ENCODE peak calls at places on chromosomes 7 and 10, in five cellular contexts. One of them, this sample, is unnamed. For H3K4me1, the result is how much of the 10 kb centered on the place peaks cover.

GRCh38 chr7:145398758-145399157 is 562.9 kb upstream of the TPK1 start:
- DNase-seq in HAP-1: no peak
- DNase-seq in Peyer's patch: no peak
- DNase-seq in adrenal gland: no peak
- DNase-seq in uterus: no peak
- DNase-seq in this sample: no peak

GRCh38 chr10:120746016-120746755 is 105.0 kb upstream of the WDR11 start:
- DNase-seq in uterus: no peak
- DNase-seq in HAP-1: no peak
- DNase-seq in Peyer's patch: no peak
- DNase-seq in adrenal gland: no peak
- DNase-seq in this sample: no peak

GRCh38 chr7:102028206-102028826 is 210.9 kb downstream of the CUX1 start:
- DNase-seq in uterus: no peak
- DNase-seq in adrenal gland: no peak
- DNase-seq in Peyer's patch: no peak
- DNase-seq in HAP-1: no peak
- DNase-seq in this sample: peak

GRCh38 chr10:14116837-14117236 is 213.9 kb downstream of the FRMD4A start:
- DNase-seq in HAP-1: no peak
- DNase-seq in uterus: no peak
- DNase-seq in Peyer's patch: no peak
- DNase-seq in adrenal gland: no peak
- DNase-seq in this sample: no peak

GRCh38 chr7:11456574-11456973 is 375.4 kb downstream of the THSD7A start:
- DNase-seq in Peyer's patch: no peak
- DNase-seq in uterus: no peak
- DNase-seq in HAP-1: no peak
- DNase-seq in adrenal gland: no peak
- DNase-seq in this sample: no peak

GRCh38 chr10:91864099-91864498 is 45.2 kb downstream of the FGFBP3 start:
- DNase-seq in Peyer's patch: no peak
- DNase-seq in uterus: no peak
- DNase-seq in adrenal gland: no peak
- DNase-seq in HAP-1: no peak
- DNase-seq in this sample: no peak

GRCh38 chr7:23520582-23520981 is 11.2 kb downstream of the TRA2A start:
- DNase-seq in HAP-1: no peak
- DNase-seq in Peyer's patch: no peak
- DNase-seq in adrenal gland: no peak
- DNase-seq in uterus: no peak
- DNase-seq in this sample: no peak

GRCh38 chr10:598415-599170 is 90.9 kb downstream of the DIP2C start:
- DNase-seq in adrenal gland: no peak
- DNase-seq in Peyer's patch: no peak
- DNase-seq in HAP-1: no peak
- DNase-seq in uterus: no peak
- DNase-seq in this sample: peak

GRCh38 chr10:84352251-84352842 is 24.0 kb downstream of the CCSER2 start:
- DNase-seq in uterus: no peak
- DNase-seq in HAP-1: no peak
- DNase-seq in adrenal gland: peak
- DNase-seq in Peyer's patch: peak
- DNase-seq in this sample: peak

GRCh38 chr10:114042895-114043531 is 653 bp upstream of the ADRB1 start:
- DNase-seq in adrenal gland: no peak
- DNase-seq in Peyer's patch: no peak
- DNase-seq in uterus: no peak
- DNase-seq in HAP-1: peak
- DNase-seq in this sample: peak

GRCh38 chr7:77885155-77885554 is 86.6 kb downstream of the PHTF2 start:
- DNase-seq in uterus: no peak
- DNase-seq in adrenal gland: no peak
- DNase-seq in Peyer's patch: no peak
- DNase-seq in HAP-1: no peak
- DNase-seq in this sample: no peak

GRCh38 chr7:68725843-68726242 is 872.4 kb upstream of the AUTS2 start:
- DNase-seq in adrenal gland: no peak
- DNase-seq in uterus: no peak
- DNase-seq in Peyer's patch: no peak
- DNase-seq in HAP-1: no peak
- DNase-seq in this sample: no peak

GRCh38 chr10:43197834-43198681 is 59.8 kb downstream of the CSGALNACT2 start:
- DNase-seq in uterus: peak
- DNase-seq in HAP-1: no peak
- DNase-seq in Peyer's patch: peak
- DNase-seq in adrenal gland: no peak
- DNase-seq in this sample: peak

GRCh38 chr10:122373108-122373507 is 1.4 kb upstream of the PLEKHA1 start:
- DNase-seq in Peyer's patch: no peak
- DNase-seq in HAP-1: no peak
- DNase-seq in adrenal gland: no peak
- DNase-seq in uterus: no peak
- DNase-seq in this sample: no peak

GRCh38 chr7:140989068-140989467 is 25.7 kb downstream of the MRPS33 start:
- DNase-seq in HAP-1: no peak
- DNase-seq in adrenal gland: no peak
- DNase-seq in uterus: no peak
- DNase-seq in Peyer's patch: no peak
- DNase-seq in this sample: no peak

GRCh38 chr7:93985101-93985500 is 19.1 kb downstream of the BET1 start:
- DNase-seq in uterus: no peak
- DNase-seq in adrenal gland: no peak
- DNase-seq in HAP-1: peak
- DNase-seq in Peyer's patch: no peak
- DNase-seq in this sample: no peak

GRCh38 chr7:73718905-73719805 is at the start of gene STX1A:
- DNase-seq in uterus: no peak
- DNase-seq in HAP-1: peak
- DNase-seq in Peyer's patch: peak
- DNase-seq in adrenal gland: peak
- DNase-seq in this sample: peak

GRCh38 chr7:79451580-79451979 is 1.9 kb downstream of the MAGI2 start:
- DNase-seq in adrenal gland: no peak
- DNase-seq in uterus: no peak
- DNase-seq in HAP-1: no peak
- DNase-seq in Peyer's patch: no peak
- DNase-seq in this sample: no peak

GRCh38 chr7:46390042-46390441 is 469.0 kb upstream of the IGFBP3 start:
- DNase-seq in Peyer's patch: no peak
- DNase-seq in adrenal gland: no peak
- DNase-seq in uterus: no peak
- DNase-seq in HAP-1: no peak
- DNase-seq in this sample: no peak

GRCh38 chr10:121609426-121610380 is 11.5 kb upstream of the FGFR2 start:
- DNase-seq in Peyer's patch: no peak
- DNase-seq in adrenal gland: no peak
- DNase-seq in uterus: no peak
- DNase-seq in HAP-1: no peak
- DNase-seq in this sample: no peak

GRCh38 chr7:135827391-135827790 is 78.8 kb upstream of the FAM180A start:
- DNase-seq in Peyer's patch: no peak
- DNase-seq in adrenal gland: no peak
- DNase-seq in HAP-1: no peak
- DNase-seq in uterus: no peak
- DNase-seq in this sample: no peak

GRCh38 chr10:46787321-46787615 is 124.0 kb upstream of the PTPN20 start:
- DNase-seq in HAP-1: no peak
- DNase-seq in uterus: no peak
- DNase-seq in adrenal gland: peak
- DNase-seq in Peyer's patch: no peak
- DNase-seq in this sample: no peak

GRCh38 chr7:131909151-131909768 is 352.8 kb upstream of the PODXL start:
- DNase-seq in HAP-1: no peak
- DNase-seq in Peyer's patch: no peak
- DNase-seq in uterus: no peak
- DNase-seq in adrenal gland: no peak
- DNase-seq in this sample: no peak

GRCh38 chr7:368651-369475 is 78.9 kb downstream of the FOXL3 start:
- DNase-seq in HAP-1: no peak
- DNase-seq in adrenal gland: no peak
- DNase-seq in Peyer's patch: no peak
- DNase-seq in uterus: no peak
- DNase-seq in this sample: peak
- H3K4me1 ChIP-seq in HAP-1: under half
- H3K4me1 ChIP-seq in adrenal gland: under half
- H3K4me1 ChIP-seq in Peyer's patch: under half
- H3K4me1 ChIP-seq in uterus: under half
- H3K4me1 ChIP-seq in this sample: under half

GRCh38 chr7:120160166-120160565 is 112.8 kb upstream of the KCND2 start:
- DNase-seq in Peyer's patch: no peak
- DNase-seq in HAP-1: no peak
- DNase-seq in adrenal gland: no peak
- DNase-seq in uterus: no peak
- DNase-seq in this sample: no peak

DNA sequence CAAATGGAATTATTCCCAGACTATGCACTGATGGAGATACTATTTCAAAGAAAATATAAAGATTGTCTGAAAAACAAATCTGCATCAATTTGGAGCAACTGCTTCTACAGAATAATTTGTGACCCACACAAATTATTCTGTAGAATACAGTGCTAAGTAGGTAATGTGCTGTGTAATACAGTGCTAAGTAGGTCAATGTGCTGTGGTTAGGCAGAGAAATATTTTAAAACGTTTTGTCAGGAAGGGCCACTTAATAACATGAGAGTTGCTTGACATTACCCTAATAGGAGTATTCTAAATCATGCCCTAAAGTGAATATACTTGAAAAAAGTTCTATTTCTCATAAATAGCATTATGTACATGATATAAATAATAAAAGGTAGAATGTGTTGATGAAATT is 116.5 kb upstream of the KCND2 start:
- DNase-seq in uterus: no peak
- DNase-seq in adrenal gland: no peak
- DNase-seq in Peyer's patch: no peak
- DNase-seq in HAP-1: no peak
- DNase-seq in this sample: no peak
- H3K4me3 ChIP-seq in uterus: no peak
- H3K4me3 ChIP-seq in adrenal gland: no peak
- H3K4me3 ChIP-seq in Peyer's patch: no peak
- H3K4me3 ChIP-seq in HAP-1: no peak
- H3K4me3 ChIP-seq in this sample: no peak

GRCh38 chr7:116687801-116688201 is 15.8 kb downstream of the MET start:
- DNase-seq in adrenal gland: no peak
- DNase-seq in Peyer's patch: no peak
- DNase-seq in uterus: no peak
- DNase-seq in HAP-1: peak
- DNase-seq in this sample: no peak

GRCh38 chr7:116689787-116690186 is 17.8 kb downstream of the MET start:
- DNase-seq in Peyer's patch: no peak
- DNase-seq in uterus: no peak
- DNase-seq in HAP-1: no peak
- DNase-seq in adrenal gland: no peak
- DNase-seq in this sample: peak

GRCh38 chr7:116683786-116684185 is 11.8 kb downstream of the MET start:
- DNase-seq in Peyer's patch: peak
- DNase-seq in HAP-1: no peak
- DNase-seq in uterus: no peak
- DNase-seq in adrenal gland: no peak
- DNase-seq in this sample: no peak

GRCh38 chr7:116686812-116687419 is 14.9 kb downstream of the MET start:
- DNase-seq in uterus: no peak
- DNase-seq in adrenal gland: no peak
- DNase-seq in Peyer's patch: no peak
- DNase-seq in HAP-1: no peak
- DNase-seq in this sample: no peak

GRCh38 chr7:116686033-116686432 is 14.0 kb downstream of the MET start:
- DNase-seq in HAP-1: no peak
- DNase-seq in adrenal gland: no peak
- DNase-seq in Peyer's patch: no peak
- DNase-seq in uterus: no peak
- DNase-seq in this sample: no peak
- H3K4me1 ChIP-seq in HAP-1: under half
- H3K4me1 ChIP-seq in adrenal gland: under half
- H3K4me1 ChIP-seq in Peyer's patch: under half
- H3K4me1 ChIP-seq in uterus: under half
- H3K4me1 ChIP-seq in this sample: under half

DNA sequence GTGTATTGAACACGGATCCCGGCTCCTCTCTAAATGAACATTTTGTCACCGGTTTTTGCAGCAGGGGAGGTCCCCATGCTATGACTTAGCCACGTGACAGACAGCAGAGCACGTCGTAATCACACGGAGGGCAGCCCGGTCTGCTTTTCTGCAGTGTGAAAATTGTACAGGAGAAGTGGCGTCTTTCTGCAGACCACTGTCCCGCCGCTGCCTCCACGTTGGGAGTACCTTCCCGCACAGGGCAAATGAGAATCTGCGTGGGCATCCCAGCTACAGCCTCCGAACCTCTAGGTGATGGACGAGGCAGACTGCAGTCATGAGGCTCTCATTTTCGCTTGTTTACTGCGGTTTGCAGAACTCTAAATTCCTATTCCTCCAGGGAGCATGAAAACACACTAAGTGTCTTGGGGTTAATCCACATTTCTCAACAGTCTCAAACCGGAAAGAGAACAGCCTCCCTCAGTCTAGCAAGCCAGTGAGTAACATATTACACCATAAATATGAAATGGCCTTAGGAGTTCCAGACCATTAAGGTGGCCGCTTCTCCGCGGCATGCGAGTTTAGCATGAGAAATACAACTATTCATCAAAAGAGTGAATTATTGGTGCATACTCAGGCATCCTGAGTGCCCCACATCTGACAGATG is 89.8 kb downstream of the TCERG1L start:
- DNase-seq in uterus: no peak
- DNase-seq in Peyer's patch: no peak
- DNase-seq in HAP-1: no peak
- DNase-seq in adrenal gland: no peak
- DNase-seq in this sample: no peak
- H3K4me3 ChIP-seq in uterus: no peak
- H3K4me3 ChIP-seq in Peyer's patch: no peak
- H3K4me3 ChIP-seq in HAP-1: no peak
- H3K4me3 ChIP-seq in adrenal gland: no peak
- H3K4me3 ChIP-seq in this sample: no peak

This sample was measured in upper lobe of right lung.